ENCODE peak calls at places on chromosomes 16 and 17, in six cellular contexts. N is K562, E is A549, D is IMR-90, A is HCT116, U is SK-N-SH. W is an unnamed sample.

GRCh38 chr16:23742761-23743160 is 12.1 kb upstream of the CHP2 start:
- DNase-seq in D (no peak), U (no peak), E (no peak), N (peak), A (no peak), W (no peak)

GRCh38 chr16:23520500-23520899 is 10.2 kb upstream of the GGA2 start:
- DNase-seq in D (no peak), N (no peak), A (no peak), U (no peak), E (no peak), W (no peak)

GRCh38 chr17:15269690-15270089 is 4.6 kb upstream of the PMP22 start:
- DNase-seq in A (no peak), U (no peak), D (no peak), E (no peak), N (no peak), W (no peak)

GRCh38 chr17:40517981-40518380 is 16.6 kb upstream of the TNS4 start:
- DNase-seq in E (peak), U (no peak), D (no peak), A (no peak), N (no peak), W (no peak)

GRCh38 chr17:48612854-48613691 is 2.0 kb downstream of the HOXB8 start:
- DNase-seq in E (peak), D (peak), N (no peak), A (no peak), U (peak), W (peak)

GRCh38 chr17:61250335-61250890 is 149.2 kb upstream of the TBX2 start:
- DNase-seq in N (no peak), D (peak), U (no peak), E (peak), A (no peak), W (no peak)

GRCh38 chr16:74896389-74897370 is 88.2 kb downstream of the WDR59 start:
- DNase-seq in N (peak), D (peak), A (peak), E (peak), U (no peak), W (no peak)

GRCh38 chr17:35368086-35368824 is 5.2 kb downstream of the SLFN11 start:
- DNase-seq in N (no peak), D (peak), E (no peak), A (no peak), U (no peak), W (no peak)

GRCh38 chr17:16212793-16213192 is 2.5 kb downstream of the NCOR1 start:
- DNase-seq in A (no peak), N (no peak), D (no peak), U (no peak), E (no peak), W (peak)

GRCh38 chr16:81832801-81833547 is 53.9 kb downstream of the PLCG2 start:
- DNase-seq in A (no peak), D (no peak), E (no peak), U (no peak), N (no peak), W (no peak)

GRCh38 chr16:49832177-49832576 is 23.7 kb downstream of the ZNF423 start:
- DNase-seq in U (no peak), D (no peak), A (no peak), E (no peak), N (no peak), W (no peak)

GRCh38 chr17:15361151-15361550 is 19.8 kb upstream of the TEKT3 start:
- DNase-seq in D (no peak), N (no peak), E (no peak), A (no peak), U (no peak), W (no peak)

GRCh38 chr17:28807925-28808641 is 34.5 kb downstream of the FAM222B start:
- DNase-seq in U (no peak), D (peak), E (peak), N (no peak), A (peak), W (peak)

GRCh38 chr17:11935734-11936406 is 61.4 kb downstream of the ZNF18 start:
- DNase-seq in E (peak), A (peak), D (peak), U (peak), N (peak), W (peak)

GRCh38 chr17:34139996-34140395 is 115.1 kb upstream of the CCL2 start:
- DNase-seq in E (no peak), D (no peak), N (no peak), U (no peak), A (no peak), W (no peak)

GRCh38 chr17:76124582-76125390 is 16.3 kb downstream of the FOXJ1 start:
- DNase-seq in U (peak), N (peak), E (peak), A (no peak), D (no peak), W (no peak)

GRCh38 chr16:80518436-80518835 is 22.4 kb upstream of the DYNLRB2 start:
- DNase-seq in E (no peak), N (no peak), U (no peak), D (peak), A (no peak), W (no peak)

GRCh38 chr17:81328925-81329278 is 33.8 kb upstream of the SLC38A10 start:
- DNase-seq in U (peak), E (peak), D (no peak), A (no peak), N (no peak), W (no peak)

GRCh38 chr16:84013787-84014569 is 28.6 kb downstream of the SLC38A8 start:
- DNase-seq in A (peak), U (peak), D (peak), E (peak), N (peak), W (peak)

GRCh38 chr17:29383687-29384086 is 6.5 kb upstream of the TAOK1 start:
- DNase-seq in U (no peak), D (peak), N (no peak), E (no peak), A (no peak), W (no peak)

GRCh38 chr16:75687361-75687760 is 10.6 kb upstream of the CPHXL2 start:
- DNase-seq in D (no peak), A (no peak), E (no peak), N (no peak), U (no peak), W (no peak)

GRCh38 chr16:4244881-4245280 is 3.0 kb upstream of the SRL start:
- DNase-seq in E (no peak), N (no peak), A (no peak), D (no peak), U (no peak), W (no peak)

GRCh38 chr17:61247438-61247837 is 152.2 kb upstream of the TBX2 start:
- DNase-seq in U (no peak), A (no peak), E (no peak), D (peak), N (no peak), W (no peak)

GRCh38 chr16:58815188-58815888 is 81.2 kb upstream of the GOT2 start:
- DNase-seq in A (no peak), U (no peak), N (no peak), D (no peak), E (peak), W (no peak)

GRCh38 chr17:65287040-65287439 is 149.9 kb downstream of the RGS9 start:
- DNase-seq in N (no peak), D (peak), E (no peak), A (no peak), U (no peak), W (no peak)

GRCh38 chr16:76579277-76579676 is 302.1 kb downstream of the CNTNAP4 start:
- DNase-seq in A (no peak), E (no peak), D (no peak), N (peak), U (no peak), W (no peak)

GRCh38 chr16:78227855-78228254 is 128.4 kb downstream of the WWOX start:
- DNase-seq in U (peak), D (no peak), A (no peak), N (no peak), E (no peak), W (peak)

GRCh38 chr17:32927724-32928526 is at the start of gene TMEM98:
- DNase-seq in D (peak), E (no peak), N (peak), A (no peak), U (peak), W (no peak)

GRCh38 chr16:3087836-3088235 is 11.3 kb downstream of the ZSCAN10 start:
- DNase-seq in N (peak), E (no peak), A (no peak), U (no peak), D (no peak), W (no peak)
- TF ChIP-seq RAD21 in N (no peak), E (no peak), A (no peak), U (no peak), D (no peak), W (no peak)

DNA sequence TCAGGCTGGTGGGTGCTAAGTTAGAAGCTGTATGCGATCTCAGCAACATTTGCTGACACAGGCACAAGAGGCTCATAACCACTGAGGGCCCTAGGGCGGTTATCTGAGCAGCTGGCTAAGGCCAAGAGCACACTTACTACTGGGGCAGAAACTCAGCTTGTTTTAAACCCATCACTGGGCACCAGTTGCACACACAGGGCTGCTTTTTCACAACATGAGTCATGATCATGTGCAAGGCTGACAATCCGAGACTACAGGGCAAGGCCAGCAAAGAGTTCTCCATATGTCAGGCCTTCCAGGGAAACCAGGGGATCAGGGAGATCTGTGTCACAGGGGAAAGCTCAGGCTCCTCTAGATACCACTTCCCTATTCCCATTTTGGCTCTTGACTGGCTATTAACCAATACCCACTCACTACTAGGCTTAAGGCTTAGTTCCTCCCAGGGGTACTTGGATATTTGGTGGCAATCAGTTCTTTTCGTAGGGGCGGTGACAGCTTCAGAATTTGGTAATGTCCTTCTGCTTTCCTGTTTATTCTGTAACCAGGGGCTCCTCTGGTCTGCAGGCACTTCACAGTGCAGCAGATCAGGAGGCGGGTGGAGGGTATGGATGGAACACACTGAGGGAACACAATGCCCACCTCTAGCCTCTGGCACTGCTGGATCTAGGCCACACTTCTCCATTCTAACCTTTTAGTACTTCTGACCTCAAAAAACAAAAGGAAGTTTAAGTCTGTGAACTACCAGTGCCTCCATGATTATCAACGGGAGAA is 44.9 kb upstream of the ERN1 start:
- DNase-seq in U (no peak), E (no peak), N (no peak), A (no peak), D (peak), W (no peak)
- TF ChIP-seq RAD21 in U (no peak), E (no peak), N (no peak), A (no peak), D (no peak), W (no peak)

GRCh38 chr17:74939534-74939933 is 3.8 kb downstream of the OTOP3 start:
- DNase-seq in A (no peak), D (no peak), N (no peak), U (no peak), E (no peak), W (no peak)

GRCh38 chr17:74937064-74938051 is 1.7 kb downstream of the OTOP3 start:
- DNase-seq in N (no peak), U (no peak), E (no peak), A (no peak), D (no peak), W (no peak)

GRCh38 chr17:74935585-74936469 is at the start of gene OTOP3:
- DNase-seq in U (peak), E (no peak), D (no peak), N (no peak), A (no peak), W (no peak)

GRCh38 chr17:74936470-74936799 is 737 bp downstream of the OTOP3 start:
- DNase-seq in D (no peak), A (no peak), N (no peak), E (no peak), U (no peak), W (no peak)

GRCh38 chr17:74938194-74938950 is 2.7 kb downstream of the OTOP3 start:
- DNase-seq in N (no peak), E (no peak), D (no peak), A (no peak), U (no peak), W (no peak)
- TF ChIP-seq RAD21 in N (no peak), E (no peak), D (no peak), A (no peak), U (no peak), W (no peak)

GRCh38 chr16:25108054-25108453 is 3.5 kb upstream of the LCMT1 start:
- DNase-seq in D (no peak), U (peak), A (no peak), E (peak), N (peak), W (peak)
- TF ChIP-seq RAD21 in D (no peak), U (peak), A (peak), E (peak), N (peak), W (no peak)

GRCh38 chr16:1690810-1691209 is 12.7 kb downstream of the JPT2 start:
- DNase-seq in E (no peak), N (no peak), A (no peak), U (no peak), D (no peak), W (no peak)
- TF ChIP-seq RAD21 in E (no peak), N (no peak), A (no peak), U (no peak), D (no peak), W (no peak)

GRCh38 chr16:20868890-20869289 is 31.3 kb downstream of the DCUN1D3 start:
- DNase-seq in N (no peak), E (peak), A (no peak), U (peak), D (peak), W (peak)

GRCh38 chr16:20866161-20866772 is 33.9 kb downstream of the DCUN1D3 start:
- DNase-seq in N (peak), U (peak), E (peak), A (peak), D (peak), W (peak)

GRCh38 chr16:20866792-20867191 is 33.4 kb downstream of the DCUN1D3 start:
- DNase-seq in E (no peak), N (no peak), U (no peak), D (no peak), A (no peak), W (no peak)

GRCh38 chr16:20865420-20866126 is 34.6 kb downstream of the DCUN1D3 start:
- DNase-seq in U (no peak), N (no peak), A (peak), E (peak), D (peak), W (no peak)

DNA sequence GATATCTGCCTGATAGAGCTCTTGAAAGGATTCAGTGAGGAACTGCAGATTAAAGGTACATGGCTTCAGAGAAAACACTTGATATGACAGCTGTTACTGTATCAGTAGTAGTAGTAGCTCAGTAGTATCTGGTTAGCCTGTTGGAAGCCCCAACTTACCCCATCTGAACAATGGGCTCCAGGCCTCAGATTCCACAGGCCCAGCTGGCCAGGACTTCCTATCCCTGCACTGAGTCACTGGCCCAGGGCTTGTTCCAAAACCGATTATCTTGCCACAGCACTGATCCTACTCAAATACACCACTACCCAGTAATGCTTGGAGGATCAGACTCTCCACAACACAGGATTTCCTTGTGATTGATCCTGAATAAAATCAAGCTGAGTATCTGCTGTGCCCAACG is 32.6 kb downstream of the DCUN1D3 start:
- DNase-seq in E (no peak), D (peak), N (no peak), A (no peak), U (no peak), W (no peak)
- TF ChIP-seq RAD21 in E (no peak), D (no peak), N (no peak), A (no peak), U (no peak), W (no peak)